ENCODE peak calls at places on chromosomes 16 and 17, in nine cellular contexts. I is OCI-LY7, P is lung, L is coronary artery, G is AG04450, T is MM.1S, C is fibroblast of the aortic adventitia, S is upper lobe of right lung, Z is tibial nerve. E is an unnamed sample.

GRCh38 chr17:35894206-35894605 is 14.0 kb upstream of the CCL5 start:
- DNase-seq in I (no peak), P (no peak), L (no peak), G (no peak), T (no peak), C (no peak), S (no peak), Z (no peak), E (no peak)

GRCh38 chr16:70577256-70577698 is 53.7 kb downstream of the SF3B3 start:
- DNase-seq in I (no peak), P (no peak), L (peak; percentile 94), G (no peak), T (no peak), C (peak; percentile 43), S (no peak), Z (no peak), E (peak; percentile 65)

GRCh38 chr17:1606352-1606985 is 22.2 kb downstream of the SLC43A2 start:
- DNase-seq in I (no peak), P (no peak), L (no peak), G (no peak), T (no peak), C (no peak), S (no peak), Z (no peak), E (no peak)

GRCh38 chr17:75504347-75505151 is 10.8 kb downstream of the CASKIN2 start:
- DNase-seq in I (peak; percentile 70), P (no peak), L (no peak), G (no peak), T (peak; percentile 46), C (no peak), S (peak; percentile 70), Z (no peak), E (no peak)

GRCh38 chr16:30949655-30950515 is 1.0 kb downstream of the ORAI3 start:
- DNase-seq in I (peak; percentile 57), P (peak; percentile 80), L (peak; percentile 93), G (no peak), T (peak; percentile 58), C (peak; percentile 89), S (peak; percentile 83), Z (peak; percentile 87), E (peak; percentile 59)

GRCh38 chr16:65415460-65415859 is 293.6 kb upstream of the CDH11 start:
- DNase-seq in I (no peak), P (no peak), L (no peak), G (no peak), T (no peak), C (peak; percentile 6), S (no peak), Z (no peak), E (no peak)

GRCh38 chr17:17818088-17818526 is 18.7 kb downstream of the SREBF1 start:
- DNase-seq in I (peak; percentile 56), P (no peak), L (no peak), G (no peak), T (no peak), C (peak; percentile 54), S (peak; percentile 78), Z (no peak), E (no peak)

GRCh38 chr17:78125138-78125913 is 3.2 kb downstream of the TMC6 start:
- DNase-seq in I (peak; percentile 70), P (no peak), L (no peak), G (no peak), T (no peak), C (no peak), S (no peak), Z (no peak), E (no peak)

GRCh38 chr17:4549781-4550533 is 5.2 kb downstream of the MYBBP1A start:
- DNase-seq in I (no peak), P (no peak), L (no peak), G (no peak), T (no peak), C (no peak), S (peak; percentile 64), Z (no peak), E (no peak)

GRCh38 chr17:1312261-1312870 is 32.9 kb downstream of the TRARG1 start:
- DNase-seq in I (no peak), P (no peak), L (no peak), G (no peak), T (no peak), C (no peak), S (no peak), Z (no peak), E (no peak)

GRCh38 chr17:58264407-58265103 is 16.2 kb downstream of the MPO start:
- DNase-seq in I (no peak), P (no peak), L (no peak), G (no peak), T (no peak), C (no peak), S (no peak), Z (no peak), E (no peak)

GRCh38 chr17:64741038-64741641 is 79.0 kb upstream of the SMURF2 start:
- DNase-seq in I (peak; percentile 18), P (peak; percentile 64), L (no peak), G (peak; percentile 24), T (no peak), C (peak; percentile 86), S (no peak), Z (no peak), E (no peak)
- H3K4me3 ChIP-seq in I (no peak overlapping the region), P (no peak overlapping the region), L (peak overlapping the region; percentile 27), G (no peak overlapping the region), T (no peak overlapping the region), C (no peak overlapping the region), S (no peak overlapping the region), Z (no peak overlapping the region), E (no peak overlapping the region)

GRCh38 chr16:51317575-51317974 is 166.5 kb upstream of the SALL1 start:
- DNase-seq in I (no peak), P (no peak), L (no peak), G (no peak), T (no peak), C (no peak), S (no peak), Z (no peak), E (no peak)

GRCh38 chr16:51310159-51310558 is 159.1 kb upstream of the SALL1 start:
- DNase-seq in I (no peak), P (no peak), L (no peak), G (no peak), T (no peak), C (no peak), S (no peak), Z (no peak), E (no peak)

DNA sequence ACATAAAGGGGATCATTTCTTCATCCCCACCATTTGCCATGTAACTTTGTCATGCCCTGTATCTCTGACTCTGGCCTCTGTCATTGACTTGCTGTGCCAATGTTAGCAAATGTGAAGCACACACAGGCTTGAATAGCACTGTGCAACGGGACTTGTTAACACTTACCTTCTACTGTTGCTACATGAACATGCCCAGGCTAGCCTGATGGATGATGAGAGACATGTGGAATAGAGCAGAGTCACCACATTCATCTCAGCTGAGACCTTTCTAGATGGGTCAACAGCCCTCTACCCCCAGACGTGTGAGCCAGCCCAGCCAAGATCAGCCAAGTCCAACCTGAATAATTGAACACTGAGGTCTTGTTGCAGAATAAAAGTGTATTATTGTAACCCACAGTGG is 162.1 kb upstream of the SALL1 start:
- DNase-seq in I (no peak), P (no peak), L (no peak), G (no peak), T (no peak), C (no peak), S (no peak), Z (no peak), E (no peak)
- TF ChIP-seq CTCF in I (no peak), P (no peak), L (no peak), G (no peak), T (no peak), C (no peak), S (no peak), Z (no peak), E (no peak)

DNA sequence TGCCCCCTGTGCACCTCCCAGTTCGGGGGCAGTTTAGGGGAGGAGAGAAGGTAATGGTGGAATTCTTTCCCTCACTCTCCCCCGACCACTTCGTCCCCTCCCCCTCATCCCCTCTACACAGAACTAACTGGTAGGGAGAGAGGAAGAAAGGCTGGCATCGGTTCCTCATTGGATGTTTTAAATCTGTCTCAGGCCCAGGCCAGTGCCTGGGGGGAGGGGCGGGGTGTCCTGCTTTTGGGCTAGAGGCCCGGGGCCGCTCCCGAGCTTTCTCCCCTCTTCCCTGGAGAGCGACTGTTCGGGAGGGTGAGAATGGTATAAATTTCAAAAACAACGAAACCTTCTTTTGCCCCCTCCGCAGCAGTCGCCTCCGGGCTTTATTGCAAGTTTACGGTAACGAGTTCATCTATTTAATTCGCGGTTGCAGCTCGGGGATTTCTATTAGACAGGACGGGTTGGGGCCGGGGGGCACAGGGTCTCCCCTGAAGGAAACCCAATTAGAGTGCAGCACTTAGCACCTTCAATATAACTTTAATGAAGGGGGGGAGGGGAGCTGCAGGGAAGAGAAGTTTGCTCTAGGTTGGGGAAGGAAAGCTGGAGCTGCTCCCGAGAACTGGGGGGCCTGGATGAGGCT is at the start of gene PRAC2:
- DNase-seq in I (no peak), P (no peak), L (no peak), G (no peak), T (no peak), C (no peak), S (no peak), Z (no peak), E (no peak)
- H3K4me3 ChIP-seq in I (no peak within 1 kb of the TSS), P (no peak within 1 kb of the TSS), L (peak within 1 kb of the TSS; percentile 23), G (no peak within 1 kb of the TSS), T (peak within 1 kb of the TSS; percentile 49), C (no peak within 1 kb of the TSS), S (peak within 1 kb of the TSS; percentile 9), Z (no peak within 1 kb of the TSS), E (no peak within 1 kb of the TSS)

GRCh38 chr16:52526830-52527229 is 20.1 kb downstream of the TOX3 start:
- DNase-seq in I (no peak), P (no peak), L (no peak), G (no peak), T (no peak), C (no peak), S (no peak), Z (no peak), E (no peak)

GRCh38 chr16:52529226-52529625 is 17.7 kb downstream of the TOX3 start:
- DNase-seq in I (no peak), P (no peak), L (no peak), G (no peak), T (no peak), C (no peak), S (no peak), Z (no peak), E (no peak)

GRCh38 chr16:52526429-52526828 is 20.5 kb downstream of the TOX3 start:
- DNase-seq in I (no peak), P (no peak), L (no peak), G (no peak), T (no peak), C (no peak), S (no peak), Z (no peak), E (no peak)

GRCh38 chr16:52532384-52532783 is 14.6 kb downstream of the TOX3 start:
- DNase-seq in I (no peak), P (no peak), L (no peak), G (no peak), T (no peak), C (no peak), S (no peak), Z (no peak), E (no peak)

DNA sequence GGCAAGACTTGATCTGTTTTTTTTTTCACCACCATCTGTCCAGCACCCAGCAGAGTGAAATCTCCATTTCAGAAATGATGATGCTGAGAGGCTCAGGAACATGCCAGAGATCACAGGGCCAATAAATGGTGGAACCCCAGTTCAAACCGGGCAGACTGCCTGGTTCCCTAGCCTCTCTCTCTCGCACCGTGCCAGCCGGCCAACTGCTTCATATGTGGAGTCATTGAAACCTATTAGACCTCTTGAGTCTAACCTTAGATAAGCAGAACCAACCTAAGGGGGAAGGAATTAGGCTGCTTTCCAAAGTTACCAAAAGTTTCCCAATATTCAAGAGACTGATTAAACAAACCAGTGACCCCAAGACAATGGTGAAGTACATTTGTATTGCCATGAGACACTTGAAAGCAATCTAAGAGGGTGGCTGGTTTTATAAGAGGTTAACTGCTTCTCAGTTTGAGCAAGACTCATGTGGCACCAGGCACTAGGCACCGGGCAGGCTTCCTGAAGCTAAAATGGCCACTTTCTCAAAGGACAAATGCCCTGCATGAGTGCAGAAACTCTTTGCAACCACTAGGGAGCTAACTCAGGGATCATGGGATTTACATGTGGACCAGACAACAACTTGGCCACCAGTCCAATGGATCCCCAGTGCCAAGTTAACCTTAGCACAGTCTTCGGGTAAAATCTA is 18.4 kb downstream of the TOX3 start:
- DNase-seq in I (no peak), P (peak; percentile 79), L (no peak), G (no peak), T (no peak), C (no peak), S (peak; percentile 89), Z (no peak), E (no peak)
- TF ChIP-seq CTCF in I (no peak), P (no peak), L (no peak), G (no peak), T (no peak), C (no peak), S (peak; percentile 18), Z (no peak), E (peak; percentile 40)

E was measured in epithelial cell of proximal tubule.